ENCODE peak calls at places on chromosome 1, in nine cellular contexts. One of them, this sample, is unnamed. For H3K4me1, the result is how much of the 10 kb centered on the place peaks cover.

GRCh38 chr1:44289530-44289929 is 65.5 kb downstream of the ERI3 start:
- DNase-seq in body of pancreas: no peak
- DNase-seq in esophagus squamous epithelium: no peak
- DNase-seq in heart left ventricle: no peak
- DNase-seq in suprapubic skin: no peak
- DNase-seq in tibial nerve: no peak
- DNase-seq in thyroid gland: no peak
- DNase-seq in transverse colon: peak
- DNase-seq in uterus: no peak
- DNase-seq in this sample: no peak

GRCh38 chr1:7584643-7585042 is 186.5 kb upstream of the VAMP3 start:
- DNase-seq in suprapubic skin: peak
- DNase-seq in tibial nerve: no peak
- DNase-seq in esophagus squamous epithelium: no peak
- DNase-seq in body of pancreas: no peak
- DNase-seq in transverse colon: no peak
- DNase-seq in uterus: no peak
- DNase-seq in heart left ventricle: no peak
- DNase-seq in thyroid gland: no peak
- DNase-seq in this sample: peak

GRCh38 chr1:31371121-31371520 is 1.8 kb downstream of the FABP3 start:
- DNase-seq in body of pancreas: no peak
- DNase-seq in heart left ventricle: no peak
- DNase-seq in tibial nerve: no peak
- DNase-seq in transverse colon: no peak
- DNase-seq in thyroid gland: no peak
- DNase-seq in esophagus squamous epithelium: no peak
- DNase-seq in suprapubic skin: no peak
- DNase-seq in uterus: no peak
- DNase-seq in this sample: no peak

GRCh38 chr1:85437139-85437538 is 27.8 kb downstream of the DDAH1 start:
- DNase-seq in transverse colon: no peak
- DNase-seq in thyroid gland: no peak
- DNase-seq in tibial nerve: no peak
- DNase-seq in esophagus squamous epithelium: no peak
- DNase-seq in body of pancreas: no peak
- DNase-seq in suprapubic skin: no peak
- DNase-seq in uterus: no peak
- DNase-seq in heart left ventricle: no peak
- DNase-seq in this sample: no peak

GRCh38 chr1:214506972-214507431 is 44.4 kb downstream of the PTPN14 start:
- DNase-seq in thyroid gland: no peak
- DNase-seq in tibial nerve: no peak
- DNase-seq in esophagus squamous epithelium: no peak
- DNase-seq in suprapubic skin: no peak
- DNase-seq in transverse colon: peak
- DNase-seq in heart left ventricle: no peak
- DNase-seq in uterus: no peak
- DNase-seq in body of pancreas: peak
- DNase-seq in this sample: no peak

GRCh38 chr1:7434566-7434965 is 336.5 kb upstream of the VAMP3 start:
- DNase-seq in uterus: no peak
- DNase-seq in suprapubic skin: no peak
- DNase-seq in thyroid gland: no peak
- DNase-seq in body of pancreas: no peak
- DNase-seq in tibial nerve: no peak
- DNase-seq in heart left ventricle: no peak
- DNase-seq in esophagus squamous epithelium: no peak
- DNase-seq in transverse colon: no peak
- DNase-seq in this sample: no peak

GRCh38 chr1:210626341-210626740 is 297.6 kb downstream of the HHAT start:
- DNase-seq in heart left ventricle: no peak
- DNase-seq in transverse colon: no peak
- DNase-seq in uterus: no peak
- DNase-seq in body of pancreas: no peak
- DNase-seq in suprapubic skin: no peak
- DNase-seq in thyroid gland: no peak
- DNase-seq in tibial nerve: no peak
- DNase-seq in esophagus squamous epithelium: no peak
- DNase-seq in this sample: no peak

GRCh38 chr1:27600500-27601175 is 3.3 kb downstream of the AHDC1 start:
- DNase-seq in esophagus squamous epithelium: no peak
- DNase-seq in thyroid gland: no peak
- DNase-seq in heart left ventricle: peak
- DNase-seq in body of pancreas: no peak
- DNase-seq in suprapubic skin: no peak
- DNase-seq in tibial nerve: no peak
- DNase-seq in uterus: peak
- DNase-seq in transverse colon: no peak
- DNase-seq in this sample: no peak

GRCh38 chr1:116466810-116467557 is 93.9 kb downstream of the ATP1A1 start:
- DNase-seq in thyroid gland: no peak
- DNase-seq in heart left ventricle: no peak
- DNase-seq in tibial nerve: no peak
- DNase-seq in body of pancreas: no peak
- DNase-seq in suprapubic skin: no peak
- DNase-seq in esophagus squamous epithelium: no peak
- DNase-seq in transverse colon: no peak
- DNase-seq in uterus: no peak
- DNase-seq in this sample: no peak

GRCh38 chr1:56627636-56628039 is 17.5 kb upstream of the PRKAA2 start:
- DNase-seq in uterus: no peak
- DNase-seq in esophagus squamous epithelium: no peak
- DNase-seq in tibial nerve: no peak
- DNase-seq in suprapubic skin: no peak
- DNase-seq in body of pancreas: no peak
- DNase-seq in heart left ventricle: no peak
- DNase-seq in thyroid gland: no peak
- DNase-seq in transverse colon: no peak
- DNase-seq in this sample: no peak

GRCh38 chr1:209929751-209930150 is 8.3 kb upstream of the SYT14 start:
- DNase-seq in uterus: no peak
- DNase-seq in transverse colon: no peak
- DNase-seq in esophagus squamous epithelium: no peak
- DNase-seq in heart left ventricle: no peak
- DNase-seq in body of pancreas: no peak
- DNase-seq in thyroid gland: no peak
- DNase-seq in suprapubic skin: no peak
- DNase-seq in tibial nerve: no peak
- DNase-seq in this sample: no peak

GRCh38 chr1:42484382-42484781 is 21.3 kb downstream of the CCDC30 start:
- DNase-seq in tibial nerve: no peak
- DNase-seq in uterus: no peak
- DNase-seq in transverse colon: no peak
- DNase-seq in esophagus squamous epithelium: no peak
- DNase-seq in suprapubic skin: no peak
- DNase-seq in heart left ventricle: no peak
- DNase-seq in thyroid gland: no peak
- DNase-seq in body of pancreas: no peak
- DNase-seq in this sample: no peak

GRCh38 chr1:54069792-54070548 is 16.6 kb downstream of the TCEANC2 start:
- DNase-seq in uterus: no peak
- DNase-seq in heart left ventricle: no peak
- DNase-seq in transverse colon: no peak
- DNase-seq in body of pancreas: no peak
- DNase-seq in suprapubic skin: no peak
- DNase-seq in esophagus squamous epithelium: no peak
- DNase-seq in tibial nerve: no peak
- DNase-seq in thyroid gland: no peak
- DNase-seq in this sample: no peak

DNA sequence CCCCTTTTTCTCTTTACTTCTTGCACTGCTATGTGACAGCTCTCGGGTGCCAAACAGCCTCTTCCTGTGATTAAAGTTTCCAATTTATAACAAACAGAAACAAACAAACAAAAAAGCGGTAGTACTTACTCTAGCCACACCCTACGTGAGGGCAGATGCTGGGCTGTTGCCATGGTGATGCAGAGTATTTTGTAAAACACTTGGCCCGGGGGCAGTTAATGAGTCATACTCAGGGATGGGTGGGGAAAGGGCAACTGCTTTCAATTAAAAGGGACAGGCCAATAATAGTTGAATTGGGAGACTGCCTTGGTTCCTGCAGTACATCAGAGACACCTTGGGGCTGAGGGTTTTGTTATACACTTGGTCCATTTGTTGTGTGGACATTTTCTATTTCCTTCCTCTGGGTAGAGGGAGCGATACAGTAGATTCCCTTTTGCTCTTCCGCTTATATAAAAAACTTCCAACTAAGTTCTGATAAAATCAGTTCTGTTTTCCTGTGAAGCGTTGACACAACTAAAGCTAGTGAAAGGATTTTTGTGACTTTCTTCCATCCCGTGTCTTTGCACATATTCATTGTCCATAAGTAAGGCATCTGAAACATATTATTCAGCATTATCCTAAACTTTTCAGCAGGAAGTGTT is 36.5 kb upstream of the THEM4 start:
- DNase-seq in esophagus squamous epithelium: peak
- DNase-seq in uterus: peak
- DNase-seq in transverse colon: peak
- DNase-seq in suprapubic skin: peak
- DNase-seq in tibial nerve: peak
- DNase-seq in body of pancreas: peak
- DNase-seq in thyroid gland: peak
- DNase-seq in heart left ventricle: peak
- DNase-seq in this sample: peak
- TF ChIP-seq POLR2A in esophagus squamous epithelium: no peak
- TF ChIP-seq POLR2A in uterus: no peak
- TF ChIP-seq POLR2A in transverse colon: no peak
- TF ChIP-seq POLR2A in suprapubic skin: no peak
- TF ChIP-seq POLR2A in tibial nerve: no peak
- TF ChIP-seq POLR2A in body of pancreas: no peak
- TF ChIP-seq POLR2A in thyroid gland: no peak
- TF ChIP-seq POLR2A in heart left ventricle: peak
- TF ChIP-seq POLR2A in this sample: no peak

DNA sequence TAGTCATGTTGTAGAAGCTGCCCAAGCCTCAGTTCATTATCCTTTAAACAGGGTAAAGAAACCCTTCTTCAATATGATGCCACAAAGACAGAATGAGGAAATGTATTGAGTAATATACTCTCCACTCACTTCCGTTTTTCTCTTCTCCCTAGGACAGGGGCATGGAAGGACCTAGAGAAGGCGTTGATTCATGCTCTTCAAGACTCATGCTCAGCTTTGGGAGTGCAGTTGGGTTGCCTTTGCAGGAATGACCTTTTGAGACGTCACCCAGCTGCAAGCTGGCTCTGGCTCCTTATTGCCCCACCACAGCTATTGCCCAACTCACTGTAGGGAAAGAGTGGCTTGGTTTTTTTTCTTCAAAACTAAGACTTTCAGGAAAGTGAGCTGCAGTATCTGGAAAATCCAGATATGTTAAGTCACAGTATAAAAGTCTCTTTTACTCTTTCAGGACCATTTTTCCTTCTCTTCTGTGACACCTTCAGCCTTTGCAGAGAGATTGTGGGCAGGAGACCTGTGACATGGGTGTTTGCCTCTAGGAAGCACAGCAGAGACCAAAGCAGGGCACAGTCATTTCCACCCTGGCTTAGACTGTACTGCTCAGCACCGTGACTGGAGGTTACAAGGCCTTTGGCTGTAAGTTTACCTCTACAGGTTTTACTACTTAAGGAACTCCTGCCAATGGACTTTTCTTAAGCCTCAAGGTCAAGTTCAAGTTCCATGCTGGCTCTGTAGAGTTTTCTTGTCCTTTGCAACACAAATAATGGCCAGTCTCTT is 39.5 kb downstream of the XCL2 start:
- DNase-seq in thyroid gland: peak
- DNase-seq in heart left ventricle: peak
- DNase-seq in suprapubic skin: peak
- DNase-seq in uterus: no peak
- DNase-seq in transverse colon: peak
- DNase-seq in esophagus squamous epithelium: no peak
- DNase-seq in tibial nerve: peak
- DNase-seq in body of pancreas: peak
- DNase-seq in this sample: peak
- H3K4me1 ChIP-seq in thyroid gland: under half
- H3K4me1 ChIP-seq in heart left ventricle: under half
- H3K4me1 ChIP-seq in suprapubic skin: under half
- H3K4me1 ChIP-seq in uterus: under half
- H3K4me1 ChIP-seq in transverse colon: under half
- H3K4me1 ChIP-seq in esophagus squamous epithelium: under half
- H3K4me1 ChIP-seq in tibial nerve: under half
- H3K4me1 ChIP-seq in body of pancreas: under half
- H3K4me1 ChIP-seq in this sample: under half

DNA sequence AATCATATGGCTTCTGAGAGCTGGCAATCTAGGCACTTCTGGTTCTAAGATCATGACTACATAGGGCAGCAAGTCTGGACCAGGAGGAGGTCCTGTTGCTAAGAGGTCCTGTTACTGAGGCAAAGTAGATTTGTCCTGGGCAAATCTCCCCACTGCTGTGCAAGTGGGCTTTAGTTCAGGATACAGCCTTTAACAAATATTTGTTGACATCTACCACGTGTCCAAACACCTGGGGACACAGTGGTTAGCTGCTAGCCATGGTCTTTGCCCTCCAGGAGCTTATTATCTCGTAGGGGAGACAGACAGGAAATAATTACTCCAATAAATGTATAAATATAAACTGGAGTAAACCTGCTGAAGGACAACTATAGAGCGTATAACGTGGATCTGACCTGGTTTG is 3.2 kb downstream of the CGN start:
- DNase-seq in heart left ventricle: no peak
- DNase-seq in uterus: no peak
- DNase-seq in thyroid gland: no peak
- DNase-seq in esophagus squamous epithelium: no peak
- DNase-seq in body of pancreas: peak
- DNase-seq in transverse colon: no peak
- DNase-seq in suprapubic skin: no peak
- DNase-seq in tibial nerve: no peak
- DNase-seq in this sample: no peak
- H3K4me3 ChIP-seq in heart left ventricle: no peak
- H3K4me3 ChIP-seq in uterus: no peak
- H3K4me3 ChIP-seq in thyroid gland: no peak
- H3K4me3 ChIP-seq in esophagus squamous epithelium: no peak
- H3K4me3 ChIP-seq in body of pancreas: no peak
- H3K4me3 ChIP-seq in transverse colon: no peak
- H3K4me3 ChIP-seq in suprapubic skin: no peak
- H3K4me3 ChIP-seq in tibial nerve: no peak
- H3K4me3 ChIP-seq in this sample: no peak

DNA sequence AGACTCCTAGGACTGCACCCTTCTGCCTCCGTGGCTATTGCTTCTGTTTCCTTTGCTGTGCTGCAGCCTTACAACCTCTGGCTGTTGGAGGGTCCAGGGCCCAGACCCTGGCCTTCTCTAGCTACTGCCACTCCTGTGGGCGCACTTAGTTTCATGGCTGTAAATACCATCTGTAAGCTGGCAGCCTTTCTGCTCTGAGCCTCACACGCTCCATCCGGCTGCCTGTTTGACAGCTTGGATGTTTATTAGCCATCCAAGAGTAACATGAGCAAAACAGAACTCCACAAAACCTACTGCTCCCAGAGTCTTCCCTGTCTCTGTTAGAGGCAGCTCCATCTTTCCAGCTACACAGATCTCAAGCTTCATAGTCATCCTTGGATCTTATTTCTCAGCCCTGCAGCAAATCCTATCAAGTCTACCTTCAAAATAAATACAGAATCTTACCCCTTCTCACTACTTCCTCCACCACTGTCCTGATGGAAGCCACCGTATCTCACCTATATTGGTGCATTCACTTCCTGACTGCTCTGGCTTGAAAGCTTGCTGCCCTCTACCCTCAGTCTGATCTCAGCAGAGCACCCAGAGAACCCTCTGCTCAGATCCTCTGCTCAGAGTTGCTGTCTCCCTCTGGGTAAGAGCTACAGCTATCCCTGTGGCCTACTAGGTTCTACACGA is 19.1 kb downstream of the SLC25A33 start:
- DNase-seq in thyroid gland: no peak
- DNase-seq in heart left ventricle: no peak
- DNase-seq in transverse colon: no peak
- DNase-seq in esophagus squamous epithelium: no peak
- DNase-seq in uterus: no peak
- DNase-seq in tibial nerve: no peak
- DNase-seq in body of pancreas: no peak
- DNase-seq in suprapubic skin: no peak
- DNase-seq in this sample: peak
- TF ChIP-seq POLR2A in thyroid gland: no peak
- TF ChIP-seq POLR2A in heart left ventricle: no peak
- TF ChIP-seq POLR2A in transverse colon: no peak
- TF ChIP-seq POLR2A in esophagus squamous epithelium: no peak
- TF ChIP-seq POLR2A in uterus: no peak
- TF ChIP-seq POLR2A in tibial nerve: no peak
- TF ChIP-seq POLR2A in body of pancreas: no peak
- TF ChIP-seq POLR2A in suprapubic skin: no peak
- TF ChIP-seq POLR2A in this sample: no peak